ENCODE peak calls at places on chromosomes 13 and 19, in four cellular contexts. T, N, J and W are unnamed samples.

GRCh38 chr13:52455677-52456041 is 381 bp downstream of the CKAP2 start:
- DNase-seq in T (peak; percentile 72), J (peak; percentile 72), N (peak; percentile 67), W (peak; percentile 69)

GRCh38 chr13:38819596-38819995 is 132.7 kb downstream of the FREM2 start:
- DNase-seq in N (no peak), T (no peak), J (no peak), W (no peak)

GRCh38 chr13:72808917-72809500 is 27.1 kb downstream of the PIBF1 start:
- DNase-seq in T (no peak), N (peak; percentile 5), J (no peak), W (no peak)

GRCh38 chr19:19649580-19649995 is 6.1 kb upstream of the GMIP start:
- DNase-seq in J (no peak), T (no peak), N (no peak), W (no peak)

GRCh38 chr13:110103026-110103425 is 203.9 kb downstream of the COL4A1 start:
- DNase-seq in N (no peak), J (no peak), T (no peak), W (no peak)

GRCh38 chr19:3055741-3056453 is 6.4 kb downstream of the TLE5 start:
- DNase-seq in N (peak; percentile 92), J (no peak), T (no peak), W (no peak)

GRCh38 chr19:18389095-18389735 is 3.3 kb downstream of the GDF15 start:
- DNase-seq in J (no peak), N (no peak), T (no peak), W (no peak)

GRCh38 chr19:33239223-33239975 is 13.7 kb upstream of the SLC7A10 start:
- DNase-seq in J (no peak), T (no peak), N (no peak), W (no peak)

GRCh38 chr19:12752056-12752781 is 628 bp downstream of the BEST2 start:
- DNase-seq in T (no peak), N (no peak), J (no peak), W (no peak)

GRCh38 chr13:50366488-50367174 is 351.4 kb downstream of the KCNRG start:
- DNase-seq in J (no peak), T (no peak), N (no peak), W (no peak)

GRCh38 chr19:18294467-18294864 is 13.0 kb upstream of the JUND start:
- DNase-seq in J (peak; percentile 88), N (peak; percentile 48), T (peak; percentile 86), W (peak; percentile 82)